ENCODE peak calls at places on chromosome 4, in five cellular contexts. L is HCT116, T is HepG2, W is H1, A is sigmoid colon. M is an unnamed sample.

GRCh38 chr4:113330200-113330599 is 280.7 kb downstream of the ANK2 start:
- DNase-seq in L (no peak), T (no peak), W (no peak), A (no peak), M (no peak)

GRCh38 chr4:164357957-164358356 is 396.0 kb upstream of the SMIM31 start:
- DNase-seq in L (no peak), T (no peak), W (no peak), A (no peak), M (no peak)

GRCh38 chr4:8046925-8047541 is 107.4 kb upstream of the AFAP1 start:
- DNase-seq in L (no peak), T (no peak), W (no peak), A (no peak), M (no peak)

GRCh38 chr4:78002260-78002659 is 54.9 kb upstream of the FRAS1 start:
- DNase-seq in L (no peak), T (peak), W (no peak), A (no peak), M (no peak)

GRCh38 chr4:123748806-123749205 is 352.2 kb downstream of the SPRY1 start:
- DNase-seq in L (no peak), T (no peak), W (no peak), A (no peak), M (no peak)

GRCh38 chr4:137678796-137679195 is 146.5 kb upstream of the PCDH18 start:
- DNase-seq in L (no peak), T (no peak), W (no peak), A (no peak), M (no peak)

GRCh38 chr4:14868426-14868825 is 133.9 kb upstream of the CPEB2 start:
- DNase-seq in L (no peak), T (no peak), W (no peak), A (no peak), M (no peak)

GRCh38 chr4:98939892-98940298 is 11.0 kb upstream of the EIF4E start:
- DNase-seq in L (peak), T (peak), W (no peak), A (no peak), M (no peak)

GRCh38 chr4:3414421-3415279 is 27.1 kb upstream of the HGFAC start:
- DNase-seq in L (no peak), T (no peak), W (no peak), A (peak), M (peak)

GRCh38 chr4:84298023-84298718 is 200.9 kb downstream of the NKX6-1 start:
- DNase-seq in L (no peak), T (no peak), W (no peak), A (no peak), M (no peak)

GRCh38 chr4:3321295-3321889 is 28.6 kb downstream of the RGS12 start:
- DNase-seq in L (no peak), T (no peak), W (no peak), A (peak), M (no peak)

GRCh38 chr4:17646693-17647092 is 32.3 kb downstream of the MED28 start:
- DNase-seq in L (no peak), T (peak), W (no peak), A (no peak), M (no peak)

GRCh38 chr4:8730159-8730558 is 137.6 kb downstream of the CPZ start:
- DNase-seq in L (no peak), T (no peak), W (no peak), A (peak), M (peak)

GRCh38 chr4:168483786-168484185 is 3.5 kb upstream of the DDX60L start:
- DNase-seq in L (no peak), T (no peak), W (no peak), A (no peak), M (no peak)

DNA sequence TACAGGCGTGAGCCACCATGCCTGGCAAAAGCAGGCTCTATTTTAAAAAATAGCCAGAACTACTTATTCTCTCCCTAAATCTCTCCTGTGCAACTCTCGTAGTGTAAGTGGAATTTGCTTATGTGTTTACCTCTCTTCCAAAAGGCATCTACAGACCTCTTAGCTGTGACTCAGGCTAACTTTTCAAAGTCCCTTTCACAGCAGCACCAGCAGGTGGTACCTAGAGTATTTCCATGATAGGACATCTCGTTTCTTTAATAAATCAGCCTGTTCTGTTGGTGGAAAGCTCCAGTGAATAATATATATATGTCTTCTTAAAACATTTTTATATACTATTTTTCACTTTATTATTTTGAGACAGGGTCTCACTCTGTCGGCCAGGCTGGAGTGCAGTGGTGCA is 89.0 kb downstream of the NSUN7 start:
- DNase-seq in L (no peak), T (no peak), W (no peak), A (no peak), M (no peak)
- TF ChIP-seq CTCF in L (no peak), T (no peak), W (no peak), A (no peak), M (no peak)

DNA sequence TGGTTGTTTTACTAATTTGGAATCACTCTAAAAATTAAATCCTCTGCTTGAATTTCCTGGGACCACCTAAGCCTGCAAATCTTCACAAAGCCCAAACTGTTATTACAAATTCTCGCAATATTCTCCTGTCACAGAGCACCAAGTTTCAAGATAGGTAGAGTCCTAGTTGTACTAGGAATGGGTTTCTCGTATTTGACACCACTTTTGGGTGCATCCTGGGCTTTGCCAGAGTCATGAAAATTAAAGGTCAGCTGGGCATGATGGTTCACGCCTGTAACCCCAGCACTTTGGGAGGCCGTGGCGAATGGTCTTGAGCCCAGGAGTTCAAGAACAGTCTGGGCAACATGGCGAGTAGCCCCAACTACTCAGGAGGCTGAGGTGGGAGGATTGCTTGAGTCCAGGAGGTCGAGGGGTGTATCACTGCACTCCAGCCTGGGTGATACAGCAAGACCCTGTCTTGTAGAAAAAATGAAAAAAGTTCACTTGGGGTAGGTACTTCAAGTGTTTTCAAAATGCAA is 30.6 kb upstream of the MANBA start:
- DNase-seq in L (no peak), T (no peak), W (no peak), A (no peak), M (no peak)
- TF ChIP-seq POLR2AphosphoS5 in L (no peak), T (no peak), W (peak), A (peak), M (no peak)

GRCh38 chr4:73814679-73815078 is 21.8 kb upstream of the CXCL6 start:
- DNase-seq in L (no peak), T (no peak), W (no peak), A (no peak), M (no peak)
- TF ChIP-seq CTCF in L (no peak), T (no peak), W (no peak), A (no peak), M (no peak)

GRCh38 chr4:140092094-140092820 is 61.7 kb downstream of the MAML3 start:
- DNase-seq in L (no peak), T (no peak), W (peak), A (no peak), M (peak)

GRCh38 chr4:140095694-140096482 is 58.1 kb downstream of the MAML3 start:
- DNase-seq in L (peak), T (no peak), W (no peak), A (peak), M (peak)

GRCh38 chr4:140096483-140096861 is 57.5 kb downstream of the MAML3 start:
- DNase-seq in L (no peak), T (no peak), W (no peak), A (no peak), M (no peak)

GRCh38 chr4:140096921-140097320 is 57.1 kb downstream of the MAML3 start:
- DNase-seq in L (no peak), T (no peak), W (no peak), A (no peak), M (no peak)

DNA sequence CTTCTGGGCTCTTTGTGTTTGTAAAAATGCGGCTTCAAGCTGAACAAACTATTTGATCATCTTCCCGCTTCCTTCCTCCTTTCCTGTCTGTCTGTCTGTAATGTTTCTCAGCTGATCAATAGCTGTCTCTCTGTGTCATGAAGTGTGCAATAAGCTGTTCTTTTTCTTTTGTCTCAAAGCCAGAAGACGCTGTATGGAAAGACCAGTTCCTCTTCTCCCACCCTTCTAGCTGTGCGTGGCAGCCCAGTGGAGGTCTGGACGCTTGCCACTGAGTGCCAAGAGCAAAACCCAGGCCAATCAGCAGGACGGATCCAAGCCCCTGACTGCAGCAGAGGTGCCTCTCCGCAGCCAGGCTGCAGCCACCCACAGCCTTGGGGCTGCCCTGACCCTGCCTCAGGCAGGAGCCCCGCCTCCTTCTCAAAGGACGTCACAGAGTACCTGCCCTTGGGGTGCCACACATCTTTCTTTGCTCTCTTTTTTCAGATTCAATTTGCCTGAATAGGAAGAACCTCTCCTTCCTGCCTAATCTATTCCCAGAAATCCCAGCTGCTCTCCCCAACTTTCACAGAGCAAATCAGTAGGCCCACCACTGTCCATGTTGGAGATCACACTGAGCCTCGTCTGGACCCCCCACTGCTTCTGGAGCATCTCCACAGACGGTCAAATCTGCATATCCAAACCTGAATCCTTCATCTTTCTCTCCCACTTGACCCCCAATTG is 59.1 kb downstream of the MAML3 start:
- DNase-seq in L (no peak), T (no peak), W (no peak), A (peak), M (peak)
- TF ChIP-seq POLR2AphosphoS5 in L (no peak), T (no peak), W (no peak), A (no peak), M (no peak)

GRCh38 chr4:109985993-109986640 is 73.4 kb downstream of the EGF start:
- DNase-seq in L (no peak), T (no peak), W (no peak), A (no peak), M (no peak)

GRCh38 chr4:109990307-109991257 is 77.9 kb downstream of the EGF start:
- DNase-seq in L (no peak), T (no peak), W (no peak), A (no peak), M (no peak)

GRCh38 chr4:109993116-109993515 is 80.4 kb downstream of the EGF start:
- DNase-seq in L (no peak), T (no peak), W (no peak), A (no peak), M (no peak)

GRCh38 chr4:109989618-109990017 is 76.9 kb downstream of the EGF start:
- DNase-seq in L (no peak), T (no peak), W (no peak), A (no peak), M (no peak)

DNA sequence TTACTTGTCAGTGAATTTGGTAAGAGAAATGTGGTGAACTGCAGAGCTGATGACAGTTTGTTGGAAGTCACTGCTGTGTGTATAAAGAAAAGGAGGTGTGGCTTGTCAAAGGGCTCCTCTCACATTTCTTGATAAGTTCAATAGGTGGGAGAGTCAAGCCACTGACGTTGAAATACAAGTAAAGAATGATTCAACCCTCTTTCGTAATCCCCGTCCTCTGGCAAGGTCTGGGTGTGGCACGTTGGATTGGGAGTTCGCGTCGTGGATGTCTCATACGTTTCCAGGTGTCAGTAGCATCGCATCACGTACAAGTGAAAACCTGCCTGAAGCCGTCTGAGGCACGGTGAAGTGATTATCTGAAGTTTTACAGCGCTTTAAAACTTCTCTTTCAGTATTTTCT is 76.4 kb downstream of the EGF start:
- DNase-seq in L (peak), T (no peak), W (no peak), A (no peak), M (no peak)
- TF ChIP-seq CTCF in L (no peak), T (no peak), W (no peak), A (no peak), M (no peak)

GRCh38 chr4:184439856-184440592 is 34.3 kb downstream of the IRF2 start:
- DNase-seq in L (no peak), T (peak), W (no peak), A (no peak), M (peak)
- TF ChIP-seq POLR2AphosphoS5 in L (no peak), T (peak), W (no peak), A (no peak), M (no peak)

GRCh38 chr4:146510942-146511341 is 10.8 kb downstream of the SLC10A7 start:
- DNase-seq in L (no peak), T (no peak), W (no peak), A (no peak), M (no peak)
- TF ChIP-seq CTCF in L (no peak), T (no peak), W (peak), A (no peak), M (no peak)

DNA sequence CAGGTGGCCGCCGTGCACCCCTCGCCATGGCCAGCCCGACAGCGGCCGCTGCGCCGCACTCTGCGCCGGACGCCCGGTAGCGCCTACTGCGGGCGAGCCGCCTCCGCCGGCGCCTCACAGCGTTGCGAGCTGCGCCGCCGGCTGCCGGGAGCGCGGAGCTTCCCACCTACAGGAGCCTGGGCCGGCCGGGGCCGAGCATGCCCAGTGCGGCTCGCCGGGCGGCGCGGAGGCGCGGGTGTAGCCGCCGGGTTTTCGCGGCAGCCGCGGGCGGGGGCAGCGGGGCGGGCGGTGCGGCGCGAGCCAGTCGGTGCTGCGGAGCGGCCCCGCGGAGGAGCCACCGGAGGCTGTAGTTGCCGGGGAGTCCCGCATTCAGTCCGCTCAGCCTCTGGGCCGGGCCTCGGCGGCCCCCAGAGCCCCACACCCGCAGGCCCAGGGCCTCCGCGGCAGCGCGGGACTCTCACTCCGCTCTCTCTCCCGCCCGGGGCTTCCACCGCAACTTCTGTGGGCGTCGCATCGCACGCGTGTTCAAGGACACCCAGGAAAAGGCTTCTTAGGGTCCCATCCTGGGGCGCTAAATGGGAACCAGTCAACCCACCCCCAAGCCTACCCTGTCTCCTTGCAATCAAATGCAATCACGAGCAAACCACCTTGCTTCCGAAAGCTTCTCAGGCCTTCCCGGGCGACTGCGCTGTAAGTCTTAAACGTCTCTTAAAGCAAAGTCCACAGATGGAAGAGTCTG is at the start of gene MFAP3L:
- DNase-seq in L (peak), T (peak), W (peak), A (peak), M (peak)
- TF ChIP-seq POLR2AphosphoS5 in L (peak), T (peak), W (no peak), A (peak), M (peak)

M was measured in upper lobe of left lung.